ENCODE peak calls at places on chromosomes 16 and 17, in seven cellular contexts. One of them, this sample, is unnamed.

GRCh38 chr16:87369117-87369775 is 14.3 kb downstream of the FBXO31 start:
- DNase-seq in effector CD4-positive, alpha-beta T cell: no peak
- DNase-seq in A549: no peak
- DNase-seq in fibroblast of the aortic adventitia: no peak
- DNase-seq in Kasumi-1: no peak
- DNase-seq in GM04503: no peak
- DNase-seq in cardiac septum: no peak
- DNase-seq in this sample: no peak

GRCh38 chr16:81831722-81832126 is 52.6 kb downstream of the PLCG2 start:
- DNase-seq in effector CD4-positive, alpha-beta T cell: no peak
- DNase-seq in A549: no peak
- DNase-seq in fibroblast of the aortic adventitia: no peak
- DNase-seq in Kasumi-1: peak
- DNase-seq in GM04503: no peak
- DNase-seq in cardiac septum: peak
- DNase-seq in this sample: no peak

GRCh38 chr16:67428146-67428731 is 2.7 kb upstream of the HSD11B2 start:
- DNase-seq in effector CD4-positive, alpha-beta T cell: peak
- DNase-seq in A549: peak
- DNase-seq in fibroblast of the aortic adventitia: peak
- DNase-seq in Kasumi-1: peak
- DNase-seq in GM04503: no peak
- DNase-seq in cardiac septum: peak
- DNase-seq in this sample: peak

GRCh38 chr16:74862743-74863244 is 88.2 kb upstream of the FA2H start:
- DNase-seq in effector CD4-positive, alpha-beta T cell: no peak
- DNase-seq in A549: peak
- DNase-seq in fibroblast of the aortic adventitia: peak
- DNase-seq in Kasumi-1: peak
- DNase-seq in GM04503: no peak
- DNase-seq in cardiac septum: no peak
- DNase-seq in this sample: peak

GRCh38 chr16:47018223-47018891 is 44.9 kb upstream of the DNAJA2 start:
- DNase-seq in effector CD4-positive, alpha-beta T cell: peak
- DNase-seq in A549: peak
- DNase-seq in fibroblast of the aortic adventitia: peak
- DNase-seq in Kasumi-1: peak
- DNase-seq in GM04503: no peak
- DNase-seq in cardiac septum: no peak
- DNase-seq in this sample: peak

GRCh38 chr17:48427598-48427997 is 2.4 kb downstream of the SKAP1 start:
- DNase-seq in effector CD4-positive, alpha-beta T cell: peak
- DNase-seq in A549: no peak
- DNase-seq in fibroblast of the aortic adventitia: no peak
- DNase-seq in Kasumi-1: no peak
- DNase-seq in GM04503: no peak
- DNase-seq in cardiac septum: no peak
- DNase-seq in this sample: no peak

GRCh38 chr17:47225436-47225858 is 16.3 kb downstream of the MYL4 start:
- DNase-seq in effector CD4-positive, alpha-beta T cell: no peak
- DNase-seq in A549: peak
- DNase-seq in fibroblast of the aortic adventitia: peak
- DNase-seq in Kasumi-1: peak
- DNase-seq in GM04503: peak
- DNase-seq in cardiac septum: no peak
- DNase-seq in this sample: no peak

GRCh38 chr17:1232786-1233185 is 37.5 kb upstream of the BHLHA9 start:
- DNase-seq in effector CD4-positive, alpha-beta T cell: no peak
- DNase-seq in A549: peak
- DNase-seq in fibroblast of the aortic adventitia: peak
- DNase-seq in Kasumi-1: no peak
- DNase-seq in GM04503: peak
- DNase-seq in cardiac septum: no peak
- DNase-seq in this sample: no peak

GRCh38 chr16:12417830-12418229 is 385.9 kb downstream of the CPPED1 start:
- DNase-seq in effector CD4-positive, alpha-beta T cell: no peak
- DNase-seq in A549: no peak
- DNase-seq in fibroblast of the aortic adventitia: no peak
- DNase-seq in Kasumi-1: no peak
- DNase-seq in GM04503: no peak
- DNase-seq in cardiac septum: no peak
- DNase-seq in this sample: no peak

GRCh38 chr16:27597361-27597760 is 47.4 kb downstream of the KATNIP start:
- DNase-seq in effector CD4-positive, alpha-beta T cell: no peak
- DNase-seq in A549: no peak
- DNase-seq in fibroblast of the aortic adventitia: no peak
- DNase-seq in Kasumi-1: no peak
- DNase-seq in GM04503: no peak
- DNase-seq in cardiac septum: no peak
- DNase-seq in this sample: no peak

GRCh38 chr16:68695575-68695974 is 41.5 kb upstream of the CDH1 start:
- DNase-seq in effector CD4-positive, alpha-beta T cell: no peak
- DNase-seq in A549: no peak
- DNase-seq in fibroblast of the aortic adventitia: no peak
- DNase-seq in Kasumi-1: no peak
- DNase-seq in GM04503: no peak
- DNase-seq in cardiac septum: no peak
- DNase-seq in this sample: no peak

GRCh38 chr17:68719431-68719830 is 118.3 kb upstream of the FAM20A start:
- DNase-seq in effector CD4-positive, alpha-beta T cell: no peak
- DNase-seq in A549: no peak
- DNase-seq in fibroblast of the aortic adventitia: peak
- DNase-seq in Kasumi-1: no peak
- DNase-seq in GM04503: no peak
- DNase-seq in cardiac septum: no peak
- DNase-seq in this sample: no peak

GRCh38 chr16:82782715-82783251 is 156.0 kb downstream of the CDH13 start:
- DNase-seq in effector CD4-positive, alpha-beta T cell: no peak
- DNase-seq in A549: no peak
- DNase-seq in fibroblast of the aortic adventitia: peak
- DNase-seq in Kasumi-1: no peak
- DNase-seq in GM04503: no peak
- DNase-seq in cardiac septum: no peak
- DNase-seq in this sample: no peak

GRCh38 chr16:84461504-84462295 is 42.8 kb downstream of the MEAK7 start:
- DNase-seq in effector CD4-positive, alpha-beta T cell: no peak
- DNase-seq in A549: no peak
- DNase-seq in fibroblast of the aortic adventitia: no peak
- DNase-seq in Kasumi-1: no peak
- DNase-seq in GM04503: no peak
- DNase-seq in cardiac septum: peak
- DNase-seq in this sample: no peak

GRCh38 chr17:42526031-42526444 is 10.0 kb upstream of the NAGLU start:
- DNase-seq in effector CD4-positive, alpha-beta T cell: no peak
- DNase-seq in A549: peak
- DNase-seq in fibroblast of the aortic adventitia: peak
- DNase-seq in Kasumi-1: no peak
- DNase-seq in GM04503: no peak
- DNase-seq in cardiac septum: no peak
- DNase-seq in this sample: no peak

GRCh38 chr17:73747221-73748002 is 103.2 kb upstream of the SDK2 start:
- DNase-seq in effector CD4-positive, alpha-beta T cell: no peak
- DNase-seq in A549: no peak
- DNase-seq in fibroblast of the aortic adventitia: no peak
- DNase-seq in Kasumi-1: no peak
- DNase-seq in GM04503: no peak
- DNase-seq in cardiac septum: no peak
- DNase-seq in this sample: no peak

GRCh38 chr16:58176608-58177346 is 21.1 kb downstream of the CSNK2A2 start:
- DNase-seq in effector CD4-positive, alpha-beta T cell: no peak
- DNase-seq in A549: no peak
- DNase-seq in fibroblast of the aortic adventitia: no peak
- DNase-seq in Kasumi-1: no peak
- DNase-seq in GM04503: no peak
- DNase-seq in cardiac septum: no peak
- DNase-seq in this sample: no peak

GRCh38 chr17:46060461-46060860 is 61.4 kb downstream of the STH start:
- DNase-seq in effector CD4-positive, alpha-beta T cell: no peak
- DNase-seq in A549: no peak
- DNase-seq in fibroblast of the aortic adventitia: no peak
- DNase-seq in Kasumi-1: no peak
- DNase-seq in GM04503: no peak
- DNase-seq in cardiac septum: no peak
- DNase-seq in this sample: no peak

GRCh38 chr17:19513897-19514488 is 19.7 kb upstream of the SLC47A1 start:
- DNase-seq in effector CD4-positive, alpha-beta T cell: peak
- DNase-seq in A549: peak
- DNase-seq in fibroblast of the aortic adventitia: peak
- DNase-seq in Kasumi-1: peak
- DNase-seq in GM04503: no peak
- DNase-seq in cardiac septum: peak
- DNase-seq in this sample: peak

GRCh38 chr17:78474631-78475146 is 96.2 kb downstream of the PGS1 start:
- DNase-seq in effector CD4-positive, alpha-beta T cell: no peak
- DNase-seq in A549: no peak
- DNase-seq in fibroblast of the aortic adventitia: no peak
- DNase-seq in Kasumi-1: no peak
- DNase-seq in GM04503: no peak
- DNase-seq in cardiac septum: no peak
- DNase-seq in this sample: no peak

GRCh38 chr16:65178151-65178550 is 56.3 kb upstream of the CDH11 start:
- DNase-seq in effector CD4-positive, alpha-beta T cell: no peak
- DNase-seq in A549: no peak
- DNase-seq in fibroblast of the aortic adventitia: peak
- DNase-seq in Kasumi-1: no peak
- DNase-seq in GM04503: peak
- DNase-seq in cardiac septum: no peak
- DNase-seq in this sample: no peak

GRCh38 chr17:27489045-27489715 is 32.9 kb downstream of the KSR1 start:
- DNase-seq in effector CD4-positive, alpha-beta T cell: no peak
- DNase-seq in A549: peak
- DNase-seq in fibroblast of the aortic adventitia: peak
- DNase-seq in Kasumi-1: peak
- DNase-seq in GM04503: peak
- DNase-seq in cardiac septum: peak
- DNase-seq in this sample: no peak

GRCh38 chr16:58481931-58482330 is 18.0 kb upstream of the NDRG4 start:
- DNase-seq in effector CD4-positive, alpha-beta T cell: no peak
- DNase-seq in A549: no peak
- DNase-seq in fibroblast of the aortic adventitia: no peak
- DNase-seq in Kasumi-1: no peak
- DNase-seq in GM04503: no peak
- DNase-seq in cardiac septum: no peak
- DNase-seq in this sample: no peak

GRCh38 chr17:48960834-48961515 is 7.4 kb downstream of the GIP start:
- DNase-seq in effector CD4-positive, alpha-beta T cell: no peak
- DNase-seq in A549: peak
- DNase-seq in fibroblast of the aortic adventitia: no peak
- DNase-seq in Kasumi-1: no peak
- DNase-seq in GM04503: no peak
- DNase-seq in cardiac septum: no peak
- DNase-seq in this sample: no peak

GRCh38 chr16:50947826-50948225 is 203.2 kb downstream of the SALL1 start:
- DNase-seq in effector CD4-positive, alpha-beta T cell: no peak
- DNase-seq in A549: no peak
- DNase-seq in fibroblast of the aortic adventitia: no peak
- DNase-seq in Kasumi-1: no peak
- DNase-seq in GM04503: no peak
- DNase-seq in cardiac septum: no peak
- DNase-seq in this sample: no peak

GRCh38 chr17:82896071-82897000 is 56.5 kb upstream of the ZNF750 start:
- DNase-seq in effector CD4-positive, alpha-beta T cell: no peak
- DNase-seq in A549: no peak
- DNase-seq in fibroblast of the aortic adventitia: no peak
- DNase-seq in Kasumi-1: no peak
- DNase-seq in GM04503: no peak
- DNase-seq in cardiac septum: no peak
- DNase-seq in this sample: no peak

GRCh38 chr17:968812-969766 is 10.5 kb downstream of the NXN start:
- DNase-seq in effector CD4-positive, alpha-beta T cell: no peak
- DNase-seq in A549: no peak
- DNase-seq in fibroblast of the aortic adventitia: no peak
- DNase-seq in Kasumi-1: no peak
- DNase-seq in GM04503: no peak
- DNase-seq in cardiac septum: no peak
- DNase-seq in this sample: peak

GRCh38 chr17:40283662-40284061 is 4.0 kb upstream of the CDC6 start:
- DNase-seq in effector CD4-positive, alpha-beta T cell: no peak
- DNase-seq in A549: peak
- DNase-seq in fibroblast of the aortic adventitia: peak
- DNase-seq in Kasumi-1: no peak
- DNase-seq in GM04503: peak
- DNase-seq in cardiac septum: no peak
- DNase-seq in this sample: no peak

GRCh38 chr16:30641378-30641982 is 9.3 kb upstream of the PRR14 start:
- DNase-seq in effector CD4-positive, alpha-beta T cell: no peak
- DNase-seq in A549: no peak
- DNase-seq in fibroblast of the aortic adventitia: no peak
- DNase-seq in Kasumi-1: no peak
- DNase-seq in GM04503: no peak
- DNase-seq in cardiac septum: no peak
- DNase-seq in this sample: no peak

GRCh38 chr17:82653651-82654528 is 5.6 kb upstream of the WDR45B start:
- DNase-seq in effector CD4-positive, alpha-beta T cell: no peak
- DNase-seq in A549: no peak
- DNase-seq in fibroblast of the aortic adventitia: no peak
- DNase-seq in Kasumi-1: no peak
- DNase-seq in GM04503: no peak
- DNase-seq in cardiac septum: no peak
- DNase-seq in this sample: no peak

This sample was measured in SK-N-SH.